ENCODE peak calls at places on chromosome 2, in five cellular contexts. B is central memory CD4-positive, alpha-beta T cell; A is HL-60; X is stromal cell of bone marrow; U is CD4-positive, alpha-beta T cell. D is an unnamed sample.

GRCh38 chr2:189165656-189166380 is 13.7 kb downstream of the COL5A2 start:
- DNase-seq in B (no peak), A (no peak), X (no peak), U (no peak), D (no peak)

GRCh38 chr2:56017784-56018183 is 94.2 kb upstream of the EFEMP1 start:
- DNase-seq in U (no peak), X (no peak), A (no peak), B (no peak), D (no peak)

GRCh38 chr2:134283701-134284100 is 29.8 kb downstream of the MGAT5 start:
- DNase-seq in U (no peak), A (no peak), B (no peak), X (no peak), D (no peak)

GRCh38 chr2:26577442-26578433 is 63.4 kb downstream of the CIB4 start:
- DNase-seq in X (peak; percentile 35), A (peak; percentile 22), U (peak; percentile 50), B (peak; percentile 41), D (peak; percentile 24)

GRCh38 chr2:108905176-108905575 is 83.8 kb downstream of the EDAR start:
- DNase-seq in U (no peak), B (no peak), X (no peak), A (no peak), D (no peak)

GRCh38 chr2:143949121-143949848 is 570.6 kb downstream of the ZEB2 start:
- DNase-seq in B (no peak), U (no peak), X (no peak), A (no peak), D (no peak)

GRCh38 chr2:38376346-38376682 is 759 bp downstream of the ATL2 start:
- DNase-seq in X (peak; percentile 36), A (peak; percentile 30), B (peak; percentile 46), U (peak; percentile 22), D (peak; percentile 24)

GRCh38 chr2:45962522-45962921 is 311.0 kb downstream of the PRKCE start:
- DNase-seq in B (no peak), U (no peak), A (no peak), X (peak; percentile 72), D (no peak)

GRCh38 chr2:37005118-37005868 is 39.0 kb upstream of the STRN start:
- DNase-seq in X (no peak), U (no peak), B (peak; percentile 18), A (no peak), D (peak; percentile 8)

GRCh38 chr2:52960891-52961290 is 806.7 kb upstream of the CHAC2 start:
- DNase-seq in X (no peak), A (no peak), U (no peak), B (no peak), D (no peak)

GRCh38 chr2:79771530-79771929 is 258.7 kb downstream of the CTNNA2 start:
- DNase-seq in U (no peak), X (no peak), B (no peak), A (no peak), D (no peak)

GRCh38 chr2:12303181-12304030 is 413.3 kb upstream of the TRIB2 start:
- DNase-seq in A (no peak), U (peak; percentile 9), X (peak; percentile 89), B (no peak), D (no peak)

GRCh38 chr2:38649176-38649728 is 16.7 kb upstream of the GALM start:
- DNase-seq in A (no peak), X (no peak), U (no peak), B (no peak), D (no peak)

GRCh38 chr2:236546561-236546961 is 23.1 kb upstream of the ACKR3 start:
- DNase-seq in X (no peak), B (peak; percentile 36), A (no peak), U (peak; percentile 31), D (peak; percentile 69)

D was measured in CMK.